ENCODE peak calls at places on chromosomes 7 and 10, in four cellular contexts. U is spleen, T is GM12864, S is tibial nerve. W is an unnamed sample.
A peak's percentile ranks its signal among the peaks of the same experiment; 100 is the strongest.

GRCh38 chr10:73937333-73938020 is 26.5 kb downstream of the PLAU start:
- DNase-seq in T (no peak), U (no peak), S (no peak), W (no peak)

GRCh38 chr10:103547391-103547946 is 54.0 kb downstream of the NEURL1 start:
- DNase-seq in S (no peak), U (peak; percentile 71), T (no peak), W (no peak)

GRCh38 chr7:156986378-156986777 is 24.1 kb downstream of the MNX1 start:
- DNase-seq in S (no peak), T (no peak), U (no peak), W (no peak)

GRCh38 chr10:133260895-133261725 is 15.6 kb downstream of the ADAM8 start:
- DNase-seq in U (peak; percentile 95), T (no peak), S (no peak), W (peak; percentile 25)

GRCh38 chr10:68897336-68897741 is 3.8 kb upstream of the DDX50 start:
- DNase-seq in S (no peak), T (peak; percentile 13), U (no peak), W (peak; percentile 44)

GRCh38 chr10:31921031-31921430 is 7.6 kb downstream of the ARHGAP12 start:
- DNase-seq in S (no peak), U (no peak), T (no peak), W (no peak)

GRCh38 chr10:52172581-52172980 is 141.5 kb upstream of the DKK1 start:
- DNase-seq in T (no peak), S (no peak), U (no peak), W (no peak)

GRCh38 chr7:19294629-19295028 is 149.4 kb upstream of the FERD3L start:
- DNase-seq in S (no peak), T (no peak), U (no peak), W (no peak)

GRCh38 chr10:27285093-27285492 is 44.5 kb upstream of the ACBD5 start:
- DNase-seq in S (no peak), T (peak; percentile 7), U (no peak), W (no peak)

GRCh38 chr7:1733206-1733907 is 63.3 kb downstream of the ELFN1 start:
- DNase-seq in U (no peak), S (no peak), T (no peak), W (no peak)

GRCh38 chr10:34280599-34281374 is 534.3 kb downstream of the PARD3 start:
- DNase-seq in T (no peak), S (no peak), U (no peak), W (no peak)

GRCh38 chr10:11595395-11595692 is 16.1 kb downstream of the USP6NL start:
- DNase-seq in S (no peak), U (no peak), T (no peak), W (no peak)

GRCh38 chr7:111980721-111981120 is 225.5 kb downstream of the DOCK4 start:
- DNase-seq in T (no peak), S (no peak), U (no peak), W (no peak)

GRCh38 chr10:71396084-71396713 is 521 bp upstream of the CDH23 start:
- DNase-seq in S (no peak), T (no peak), U (peak; percentile 83), W (peak; percentile 35)

GRCh38 chr10:27741173-27742091 is 4.2 kb downstream of the MKX start:
- DNase-seq in S (no peak), T (no peak), U (peak; percentile 74), W (no peak)

GRCh38 chr10:77504870-77505257 is 132.7 kb downstream of the KCNMA1 start:
- DNase-seq in S (no peak), U (no peak), T (no peak), W (no peak)

GRCh38 chr10:126972622-126973414 is 67.6 kb downstream of the DOCK1 start:
- DNase-seq in S (no peak), U (no peak), T (no peak), W (no peak)

GRCh38 chr10:1166101-1166827 is 110.1 kb downstream of the WDR37 start:
- DNase-seq in S (no peak), U (peak; percentile 58), T (no peak), W (no peak)

GRCh38 chr7:140621326-140622035 is 19.1 kb downstream of the DENND2A start:
- DNase-seq in U (peak; percentile 1), T (no peak), S (no peak), W (no peak)

GRCh38 chr7:106891545-106892410 is 26.7 kb downstream of the PIK3CG start:
- DNase-seq in S (no peak), U (no peak), T (no peak), W (no peak)

GRCh38 chr10:69956833-69957230 is 95.8 kb upstream of the MACROH2A2 start:
- DNase-seq in S (no peak), T (no peak), U (no peak), W (no peak)

GRCh38 chr10:69957516-69958231 is 95.0 kb upstream of the MACROH2A2 start:
- DNase-seq in U (no peak), S (no peak), T (no peak), W (no peak)

GRCh38 chr10:69958232-69958902 is 94.3 kb upstream of the MACROH2A2 start:
- DNase-seq in T (no peak), S (no peak), U (no peak), W (no peak)

GRCh38 chr10:69955211-69955805 is 97.3 kb upstream of the MACROH2A2 start:
- DNase-seq in S (no peak), T (no peak), U (no peak), W (no peak)

GRCh38 chr10:69955897-69956832 is 96.5 kb upstream of the MACROH2A2 start:
- DNase-seq in S (no peak), U (no peak), T (no peak), W (no peak)
- TF ChIP-seq CTCF in S (no peak), U (no peak), T (no peak), W (no peak)

DNA sequence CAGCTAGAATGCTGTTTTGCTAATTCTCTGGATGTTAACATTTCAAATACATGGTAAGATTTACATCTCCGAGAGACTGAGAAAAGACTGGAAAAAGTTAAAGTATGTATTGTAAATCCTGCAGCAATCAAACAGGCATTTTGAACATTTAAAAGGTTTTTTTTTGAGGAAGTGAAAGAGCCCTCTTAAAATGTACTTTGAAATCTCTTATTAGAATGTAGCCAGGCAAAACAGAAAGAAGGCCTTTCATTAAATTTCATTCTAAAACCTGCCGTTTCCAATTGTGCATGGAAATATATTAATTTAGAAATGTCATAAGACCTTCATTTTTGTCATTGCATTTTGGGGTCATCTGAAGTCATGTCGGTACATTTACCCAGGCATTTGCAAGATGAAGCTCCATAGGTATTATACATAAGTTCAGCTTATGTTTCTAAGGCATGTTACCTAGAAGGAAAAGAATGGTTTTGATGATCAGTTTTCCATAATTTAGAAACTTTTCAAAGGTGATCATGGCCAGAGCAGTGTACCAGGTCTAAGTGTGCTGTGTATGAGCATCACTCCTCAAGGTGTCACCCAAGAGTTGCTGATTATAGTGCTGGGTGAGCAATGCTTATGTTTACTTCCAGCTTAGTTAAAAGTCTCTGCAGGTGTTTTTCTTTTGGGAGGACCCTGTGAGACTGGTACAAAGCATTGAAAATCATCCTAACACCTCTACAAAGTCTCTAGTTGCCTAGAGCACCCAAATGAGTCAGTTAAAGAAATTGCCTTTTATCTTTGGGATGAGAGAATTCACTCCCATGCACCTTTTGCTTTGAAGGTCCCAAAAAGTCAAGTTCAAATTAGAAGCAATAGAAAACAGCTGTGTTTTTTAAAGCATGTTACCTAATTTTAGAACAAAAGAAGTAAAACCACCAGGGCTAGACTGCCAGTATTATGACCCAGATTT is 7.1 kb downstream of the ZNF736 start:
- DNase-seq in T (no peak), S (no peak), U (no peak), W (no peak)
- TF ChIP-seq CTCF in T (no peak), S (no peak), U (no peak), W (no peak)

DNA sequence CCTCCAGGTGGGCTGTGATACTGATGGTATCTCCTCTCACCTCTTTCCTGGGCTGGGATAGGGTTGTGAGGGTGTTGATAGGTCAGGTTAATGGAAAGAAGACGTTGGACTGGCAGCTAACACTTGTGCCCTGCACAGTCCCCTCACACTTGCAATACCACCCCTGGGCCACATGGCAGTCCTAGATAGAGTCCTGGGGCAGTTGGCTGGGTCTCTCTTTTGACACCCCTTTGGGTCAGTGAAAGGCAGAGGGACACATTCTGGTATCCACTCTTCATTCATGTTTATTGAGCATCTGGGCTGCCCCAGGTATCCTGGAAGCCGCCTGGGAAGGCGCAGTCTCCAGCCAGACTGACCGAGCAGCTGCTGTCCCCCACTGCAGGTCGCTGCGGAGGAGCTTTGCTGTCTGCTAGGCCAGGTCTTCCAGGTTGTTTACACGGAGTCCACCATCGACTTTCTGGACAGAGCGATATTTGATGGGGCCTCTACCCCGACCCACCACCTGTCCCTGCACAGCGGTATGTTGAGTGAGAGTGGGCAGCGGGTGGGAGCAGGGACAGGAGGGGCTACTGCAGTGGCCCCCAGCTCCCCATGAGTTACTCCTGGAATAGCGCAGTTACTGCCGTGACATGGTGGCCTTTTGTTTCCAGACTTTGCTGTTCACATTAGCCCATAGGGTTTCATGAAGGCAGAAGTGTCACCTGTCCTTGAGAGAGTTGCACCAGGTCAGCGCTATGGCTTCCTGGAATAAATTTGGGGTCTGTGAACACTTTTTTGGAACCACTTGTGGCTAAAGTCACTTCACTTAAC is 19.1 kb downstream of the NACAD start:
- DNase-seq in T (no peak), U (no peak), S (no peak), W (no peak)
- TF ChIP-seq CTCF in T (peak; percentile 14), U (no peak), S (no peak), W (peak; percentile 24)

GRCh38 chr7:49775949-49776443 is 2.6 kb downstream of the VWC2 start:
- DNase-seq in S (no peak), T (no peak), U (no peak), W (no peak)

GRCh38 chr7:49774459-49775064 is 1.1 kb downstream of the VWC2 start:
- DNase-seq in S (no peak), U (peak; percentile 69), T (no peak), W (peak; percentile 20)

GRCh38 chr7:49775065-49775948 is 1.9 kb downstream of the VWC2 start:
- DNase-seq in T (no peak), U (peak; percentile 75), S (no peak), W (peak; percentile 14)

GRCh38 chr7:49778731-49779270 is 5.4 kb downstream of the VWC2 start:
- DNase-seq in S (no peak), U (no peak), T (no peak), W (no peak)

DNA sequence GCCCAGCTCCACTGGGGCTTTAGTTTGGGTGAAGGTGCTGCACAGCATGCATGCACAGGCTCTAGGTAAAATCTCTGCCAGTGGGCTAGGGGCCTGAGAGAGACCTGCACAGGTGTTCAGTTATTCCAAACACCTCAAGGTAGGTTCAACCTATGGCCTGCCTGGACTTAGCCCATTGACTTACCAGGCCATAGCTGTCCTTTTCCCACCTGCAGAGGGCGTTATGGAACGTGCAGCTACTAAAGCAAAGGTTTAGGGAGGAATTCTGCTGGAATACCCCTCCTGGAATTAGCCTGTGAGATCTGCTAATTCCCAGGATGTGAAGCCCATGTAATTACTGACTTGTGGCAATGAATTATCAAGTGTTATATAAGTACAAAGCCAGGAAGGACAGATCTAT is 3.6 kb downstream of the VWC2 start:
- DNase-seq in U (no peak), T (no peak), S (no peak), W (peak; percentile 6)
- TF ChIP-seq CTCF in U (no peak), T (peak; percentile 33), S (no peak), W (peak; percentile 46)

GRCh38 chr10:91090761-91091529 is 129.5 kb upstream of the PCGF5 start:
- DNase-seq in T (peak; percentile 7), U (no peak), S (no peak), W (no peak)
- TF ChIP-seq CTCF in T (peak; percentile 45), U (no peak), S (no peak), W (peak; percentile 30)

GRCh38 chr10:78899996-78900714 is 168.6 kb upstream of the ZMIZ1 start:
- DNase-seq in U (peak; percentile 63), S (peak; percentile 58), T (no peak), W (no peak)
- TF ChIP-seq CTCF in U (no peak), S (no peak), T (no peak), W (no peak)

W was measured in neural crest cell.